ENCODE peak calls at places on chromosome 17, in ten cellular contexts. G is cardiac fibroblast; Y is kidney epithelial cell; O is sigmoid colon; J is left lung; Z is AG04449; H is BJ; K is neural progenitor cell; V is CD8-positive, alpha-beta T cell; D is IMR-90. E is an unnamed sample.

GRCh38 chr17:76561799-76562268 is 22.0 kb downstream of the PRCD start:
- DNase-seq in G (peak; percentile 55), Y (no peak), O (no peak), J (no peak), Z (no peak), H (no peak), K (no peak), V (no peak), D (no peak), E (no peak)

GRCh38 chr17:81672504-81672903 is 6.0 kb downstream of the CCDC137 start:
- DNase-seq in G (no peak), Y (no peak), O (no peak), J (no peak), Z (no peak), H (no peak), K (no peak), V (no peak), D (no peak), E (no peak)

GRCh38 chr17:38574712-38575111 is 31.0 kb downstream of the SRCIN1 start:
- DNase-seq in G (no peak), Y (no peak), O (no peak), J (no peak), Z (no peak), H (no peak), K (no peak), V (no peak), D (no peak), E (no peak)

GRCh38 chr17:82105882-82106696 is 8.1 kb upstream of the FASN start:
- DNase-seq in G (peak; percentile 59), Y (no peak), O (peak; percentile 73), J (peak; percentile 71), Z (no peak), H (no peak), K (peak; percentile 75), V (no peak), D (peak; percentile 37), E (peak; percentile 42)

GRCh38 chr17:412211-413015 is 59.8 kb upstream of the RPH3AL start:
- DNase-seq in G (peak; percentile 78), Y (no peak), O (no peak), J (no peak), Z (no peak), H (peak; percentile 9), K (peak; percentile 77), V (peak; percentile 39), D (peak; percentile 64), E (peak; percentile 34)

GRCh38 chr17:9115446-9116265 is 94.3 kb downstream of the NTN1 start:
- DNase-seq in G (peak; percentile 33), Y (peak; percentile 21), O (peak; percentile 86), J (peak; percentile 56), Z (no peak), H (no peak), K (peak; percentile 81), V (no peak), D (peak; percentile 6), E (no peak)

GRCh38 chr17:78174332-78174869 is 6.0 kb downstream of the SYNGR2 start:
- DNase-seq in G (no peak), Y (no peak), O (peak; percentile 85), J (peak; percentile 94), Z (no peak), H (no peak), K (no peak), V (no peak), D (no peak), E (no peak)

GRCh38 chr17:6448473-6448872 is 4.2 kb downstream of the PIMREG start:
- DNase-seq in G (no peak), Y (no peak), O (no peak), J (no peak), Z (no peak), H (no peak), K (no peak), V (no peak), D (no peak), E (no peak)

GRCh38 chr17:46192484-46193245 is 564 bp downstream of the KANSL1 start:
- DNase-seq in G (peak; percentile 71), Y (no peak), O (peak; percentile 85), J (peak; percentile 84), Z (no peak), H (no peak), K (peak; percentile 85), V (peak; percentile 34), D (peak; percentile 54), E (no peak)

GRCh38 chr17:82023447-82024241 is 539 bp downstream of the LRRC45 start:
- DNase-seq in G (peak; percentile 24), Y (no peak), O (no peak), J (no peak), Z (no peak), H (no peak), K (no peak), V (no peak), D (peak; percentile 8), E (no peak)

GRCh38 chr17:63445571-63446217 is 412 bp downstream of the CYB561 start:
- DNase-seq in G (no peak), Y (no peak), O (no peak), J (no peak), Z (no peak), H (no peak), K (peak; percentile 83), V (peak; percentile 41), D (no peak), E (peak; percentile 71)

GRCh38 chr17:50265690-50266306 is 8.5 kb upstream of the TMEM92 start:
- DNase-seq in G (no peak), Y (no peak), O (no peak), J (no peak), Z (no peak), H (no peak), K (no peak), V (no peak), D (no peak), E (no peak)

GRCh38 chr17:35679007-35679682 is 52.3 kb upstream of the RASL10B start:
- DNase-seq in G (no peak), Y (no peak), O (no peak), J (no peak), Z (no peak), H (no peak), K (no peak), V (no peak), D (no peak), E (no peak)

GRCh38 chr17:67431210-67432015 is 54.3 kb downstream of the PITPNC1 start:
- DNase-seq in G (peak; percentile 84), Y (no peak), O (no peak), J (no peak), Z (no peak), H (peak; percentile 63), K (no peak), V (no peak), D (peak; percentile 80), E (no peak)

GRCh38 chr17:7563115-7563869 is 1.6 kb downstream of the SENP3 start:
- DNase-seq in G (no peak), Y (no peak), O (no peak), J (no peak), Z (no peak), H (no peak), K (no peak), V (no peak), D (no peak), E (no peak)

GRCh38 chr17:7561028-7561575 is 617 bp upstream of the SENP3 start:
- DNase-seq in G (peak; percentile 90), Y (no peak), O (peak; percentile 98), J (peak; percentile 92), Z (peak; percentile 23), H (no peak), K (peak; percentile 95), V (peak; percentile 67), D (peak; percentile 76), E (peak; percentile 80)

GRCh38 chr17:7561589-7562207 is at the start of gene SENP3:
- DNase-seq in G (peak; percentile 93), Y (no peak), O (peak; percentile 96), J (peak; percentile 90), Z (peak; percentile 29), H (no peak), K (peak; percentile 97), V (peak; percentile 71), D (peak; percentile 88), E (peak; percentile 90)

GRCh38 chr17:7560172-7561027 is 1.3 kb upstream of the SENP3 start:
- DNase-seq in G (peak; percentile 68), Y (no peak), O (peak; percentile 86), J (peak; percentile 64), Z (no peak), H (no peak), K (peak; percentile 90), V (no peak), D (peak; percentile 49), E (no peak)

GRCh38 chr17:7562208-7562605 is 488 bp downstream of the SENP3 start:
- DNase-seq in G (no peak), Y (no peak), O (no peak), J (no peak), Z (no peak), H (no peak), K (no peak), V (no peak), D (no peak), E (no peak)
- TF ChIP-seq CTCF in G (no peak), Y (no peak), O (no peak), J (no peak), Z (no peak), H (no peak), K (no peak), V (no peak), D (no peak), E (no peak)

GRCh38 chr17:40072481-40073346 is 9.9 kb downstream of the THRA start:
- DNase-seq in G (no peak), Y (no peak), O (peak; percentile 74), J (no peak), Z (no peak), H (no peak), K (no peak), V (no peak), D (no peak), E (no peak)
- TF ChIP-seq CTCF in G (no peak), Y (no peak), O (no peak), J (no peak), Z (no peak), H (no peak), K (no peak), V (no peak), D (no peak), E (no peak)

GRCh38 chr17:16286947-16287562 is 66.2 kb downstream of the CENPV start:
- DNase-seq in G (peak; percentile 67), Y (no peak), O (peak; percentile 65), J (no peak), Z (no peak), H (no peak), K (no peak), V (no peak), D (no peak), E (no peak)
- TF ChIP-seq CTCF in G (peak; percentile 37), Y (no peak), O (no peak), J (no peak), Z (no peak), H (peak; percentile 13), K (no peak), V (no peak), D (peak; percentile 20), E (no peak)

DNA sequence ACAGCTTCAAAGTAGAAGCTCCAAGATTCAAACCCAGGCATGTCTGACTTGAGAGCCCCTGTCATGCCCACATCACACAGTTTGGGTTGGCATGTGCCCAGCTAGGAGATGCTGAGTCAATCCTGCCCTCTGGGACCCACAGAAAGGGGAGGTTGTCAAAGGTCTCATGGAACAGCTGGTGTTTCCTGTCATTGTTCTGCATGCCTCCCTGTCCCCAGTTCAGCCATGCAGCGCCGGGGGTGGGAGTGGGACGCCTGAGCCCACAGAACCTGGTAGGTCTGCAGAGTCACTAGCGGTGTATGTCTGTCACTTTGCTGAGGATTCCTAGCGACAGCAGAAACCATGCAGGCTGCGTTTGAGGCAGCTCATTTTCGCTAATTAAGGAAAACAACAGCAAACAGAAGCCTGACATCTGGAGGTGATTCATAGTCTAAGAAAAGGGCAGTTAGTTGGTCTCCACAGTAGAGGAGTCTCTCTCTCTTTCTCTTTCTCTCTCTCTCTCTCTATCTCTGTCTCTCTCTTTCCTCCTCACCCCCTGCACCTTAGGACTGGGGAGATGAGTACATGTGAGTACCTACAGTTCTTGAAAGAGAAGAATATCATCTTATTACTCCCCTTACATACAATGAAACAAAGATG is 19.7 kb upstream of the CCL1 start:
- DNase-seq in G (peak; percentile 26), Y (no peak), O (no peak), J (no peak), Z (no peak), H (no peak), K (no peak), V (no peak), D (no peak), E (no peak)
- TF ChIP-seq CTCF in G (no peak), Y (no peak), O (no peak), J (no peak), Z (no peak), H (no peak), K (no peak), V (no peak), D (no peak), E (no peak)

E was measured in natural killer cell.